ENCODE peak calls at places on chromosome X, in five cellular contexts. U, R, D, Z and X are unnamed samples. For H3K4me1, the result is how much of the 10 kb centered on the place peaks cover.

GRCh38 chrX:62928906-62929305 is 422.2 kb downstream of the SPIN4 start:
- DNase-seq in D (no peak), U (no peak), Z (no peak), R (no peak), X (no peak)

GRCh38 chrX:13747836-13748235 is 13.3 kb downstream of the OFD1 start:
- DNase-seq in D (peak), R (peak), U (peak), Z (peak), X (peak)

GRCh38 chrX:134419784-134420183 is 40.2 kb upstream of the HPRT1 start:
- DNase-seq in Z (no peak), U (no peak), D (no peak), R (no peak), X (no peak)

GRCh38 chrX:136907626-136908025 is 27.1 kb upstream of the RBMX start:
- DNase-seq in D (no peak), R (no peak), Z (no peak), U (no peak), X (no peak)

GRCh38 chrX:21946925-21947641 is 6.6 kb downstream of the SMS start:
- DNase-seq in R (no peak), Z (no peak), D (no peak), U (peak), X (no peak)

GRCh38 chrX:41559662-41560061 is 112.5 kb downstream of the NYX start:
- DNase-seq in U (peak), Z (no peak), R (peak), D (no peak), X (no peak)

GRCh38 chrX:24294619-24295018 is 19.2 kb downstream of the SUPT20HL2 start:
- DNase-seq in Z (no peak), U (peak), R (no peak), D (peak), X (no peak)

GRCh38 chrX:56766554-56767412 is 37.7 kb downstream of the NBDY start:
- DNase-seq in Z (no peak), U (no peak), R (no peak), D (peak), X (no peak)

DNA sequence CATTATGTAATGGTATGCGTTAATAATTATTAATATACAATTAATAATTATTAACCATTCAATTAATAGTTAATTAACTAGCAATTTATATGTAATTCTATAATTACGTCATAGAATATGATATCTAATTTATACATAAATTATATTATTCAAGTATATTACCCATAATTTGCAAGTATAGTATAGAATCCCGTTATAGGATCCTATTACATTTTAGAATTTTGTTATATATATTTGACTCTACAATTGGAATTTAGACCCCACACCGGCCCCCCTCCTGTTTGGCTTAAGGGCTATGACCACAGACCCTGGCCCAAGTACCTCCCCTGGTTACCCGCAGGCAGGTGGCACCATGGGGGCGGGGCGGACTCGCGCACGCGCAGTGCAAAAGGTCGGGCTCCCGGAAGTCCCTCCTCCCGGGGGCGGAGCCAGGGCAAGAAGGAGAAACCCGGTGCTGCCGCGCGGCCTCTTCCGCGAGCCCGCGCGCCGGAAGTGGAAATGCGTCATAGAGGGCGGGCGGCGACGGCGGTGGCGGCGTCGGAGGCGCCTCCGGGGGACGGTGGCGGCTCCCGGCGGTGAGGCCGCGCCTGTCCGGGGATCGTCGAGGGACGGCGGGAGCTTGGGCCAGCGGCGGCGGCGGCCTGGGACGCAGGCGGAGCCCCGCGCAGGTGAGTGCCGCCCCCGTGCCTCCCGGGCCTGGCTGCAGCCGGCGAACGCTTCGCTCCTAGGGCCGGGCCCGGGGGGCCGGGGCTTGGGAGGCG is at the start of gene AKAP17A:
- DNase-seq in Z (peak), R (peak), D (peak), U (peak), X (peak)
- TF ChIP-seq POLR2A in Z (no peak), R (peak), D (peak), U (no peak), X (peak)

DNA sequence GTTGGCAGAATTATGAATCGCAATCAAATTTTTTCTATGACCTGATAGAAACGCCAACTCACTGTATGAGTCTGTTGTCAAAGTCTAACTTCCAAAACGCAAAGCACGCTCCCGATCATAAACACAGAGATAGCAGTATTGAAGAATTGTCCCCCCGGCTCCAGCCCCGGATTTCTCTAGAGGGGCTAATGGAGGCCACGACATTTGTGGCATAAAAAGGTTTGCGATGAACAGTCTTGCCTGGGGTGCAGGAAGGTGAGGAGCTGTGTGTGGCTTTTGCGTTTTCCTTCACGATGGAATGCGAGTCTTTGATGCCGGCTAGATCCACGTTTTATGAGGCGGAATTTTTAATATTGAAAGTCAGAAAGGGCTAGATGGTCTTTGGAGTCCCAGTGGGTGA is 183.0 kb downstream of the CRLF2 start:
- DNase-seq in D (no peak), U (no peak), R (no peak), Z (no peak), X (no peak)
- H3K4me1 ChIP-seq in D (under half), U (under half), R (under half), Z (under half), X (under half)

GRCh38 chrX:54819201-54819600 is 11.7 kb downstream of the MAGED2 start:
- DNase-seq in R (no peak), Z (no peak), U (no peak), D (no peak), X (no peak)

GRCh38 chrX:54820737-54821136 is 13.2 kb downstream of the MAGED2 start:
- DNase-seq in U (no peak), D (no peak), R (no peak), Z (no peak), X (no peak)

GRCh38 chrX:54818221-54818620 is 10.7 kb downstream of the MAGED2 start:
- DNase-seq in R (no peak), U (no peak), D (no peak), Z (no peak), X (no peak)

GRCh38 chrX:54824195-54824594 is 16.6 kb downstream of the MAGED2 start:
- DNase-seq in R (no peak), Z (no peak), D (no peak), U (no peak), X (no peak)

GRCh38 chrX:54821310-54821709 is 13.8 kb downstream of the MAGED2 start:
- DNase-seq in Z (no peak), D (no peak), R (no peak), U (no peak), X (no peak)
- TF ChIP-seq POLR2A in Z (no peak), D (no peak), R (no peak), U (no peak), X (no peak)

DNA sequence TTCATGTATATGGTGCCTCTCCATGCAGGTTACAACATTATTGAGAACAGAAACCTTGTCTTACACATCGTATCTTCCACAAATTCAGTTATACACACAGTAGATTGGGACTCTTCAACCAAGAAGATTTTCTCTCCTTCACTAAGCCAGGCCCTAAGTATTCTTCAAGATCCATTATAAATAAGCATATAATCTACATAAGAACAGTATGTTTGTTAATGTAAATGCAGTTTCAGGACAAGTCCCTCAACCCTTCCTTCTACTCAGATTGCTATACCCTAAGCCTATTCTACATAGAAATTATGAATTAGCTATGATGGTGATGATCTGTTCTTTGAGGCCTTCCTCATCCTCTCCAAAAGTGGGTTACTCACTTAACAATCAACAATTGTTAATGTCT is 41.2 kb downstream of the COL4A6 start:
- DNase-seq in U (no peak), Z (no peak), D (no peak), R (no peak), X (no peak)
- H3K4me1 ChIP-seq in U (under half), Z (half or more), D (under half), R (under half), X (under half)

GRCh38 chrX:154367474-154368308 is 6.7 kb downstream of the FLNA start:
- DNase-seq in D (no peak), R (no peak), U (no peak), Z (no peak), X (no peak)

GRCh38 chrX:154368630-154369452 is 5.6 kb downstream of the FLNA start:
- DNase-seq in R (peak), U (peak), D (peak), Z (peak), X (peak)

GRCh38 chrX:154370300-154370881 is 4.0 kb downstream of the FLNA start:
- DNase-seq in R (no peak), U (no peak), Z (no peak), D (no peak), X (peak)

GRCh38 chrX:154370882-154371770 is 3.3 kb downstream of the FLNA start:
- DNase-seq in R (peak), Z (peak), U (peak), D (peak), X (peak)

DNA sequence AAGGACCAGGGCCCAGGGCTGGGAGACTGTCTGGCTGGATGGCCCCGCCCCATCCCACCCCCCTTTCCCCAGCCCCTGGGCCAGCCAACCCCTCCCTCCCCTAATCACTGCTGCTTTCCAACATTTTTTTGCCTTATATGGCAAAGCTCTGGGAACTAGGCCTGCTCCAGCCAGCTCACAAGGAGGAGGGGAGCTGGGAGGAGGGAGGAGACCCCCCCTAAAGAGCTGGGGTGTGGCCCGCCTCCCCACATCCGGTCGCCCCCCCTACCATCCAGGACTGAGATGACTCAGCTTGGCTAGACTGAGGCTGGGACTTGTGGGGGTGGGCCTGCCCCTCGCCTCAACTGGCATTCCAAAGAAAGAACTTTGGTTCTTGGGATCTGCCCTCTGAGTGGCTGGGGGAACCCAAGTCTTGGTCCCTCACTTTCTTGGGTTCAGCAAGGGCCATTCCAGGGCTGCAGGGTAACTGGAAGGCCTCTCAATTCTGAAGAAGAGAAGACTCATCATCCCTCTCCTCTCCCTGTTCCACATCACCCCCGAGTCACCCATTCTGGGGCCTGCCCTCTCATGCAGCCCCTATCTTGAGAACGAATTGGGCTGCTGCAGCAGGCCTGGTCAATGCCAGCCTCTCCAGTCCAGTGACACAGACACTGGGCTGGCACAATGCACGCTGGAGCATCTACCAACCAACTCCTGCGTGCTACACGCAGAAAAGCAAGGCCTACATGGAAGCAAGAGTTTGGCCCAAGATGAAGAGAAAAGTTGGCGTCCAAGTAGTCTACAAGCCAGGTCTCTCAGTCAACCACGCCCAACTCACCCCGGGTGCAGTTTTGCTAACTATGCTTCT is 4.8 kb downstream of the FLNA start:
- DNase-seq in U (peak), R (peak), Z (peak), D (peak), X (peak)
- TF ChIP-seq POLR2A in U (peak), R (peak), Z (no peak), D (no peak), X (no peak)

GRCh38 chrX:151687635-151688034 is 7.6 kb upstream of the PRRG3 start:
- DNase-seq in U (no peak), R (no peak), Z (no peak), D (no peak), X (no peak)
- H3K4me1 ChIP-seq in U (under half), R (under half), Z (under half), D (under half), X (under half)

GRCh38 chrX:115560978-115561604 is at the start of gene PLS3:
- DNase-seq in D (peak), U (no peak), R (peak), Z (peak), X (peak)
- TF ChIP-seq POLR2A in D (peak), U (no peak), R (peak), Z (peak), X (peak)

GRCh38 chrX:150478496-150479492 is 89.6 kb upstream of the MTM1 start:
- DNase-seq in U (no peak), R (no peak), D (no peak), Z (no peak), X (no peak)
- H3K4me1 ChIP-seq in U (under half), R (under half), D (under half), Z (under half), X (under half)

GRCh38 chrX:40175416-40176255 is 77.9 kb upstream of the BCOR start:
- DNase-seq in U (peak), D (peak), Z (peak), R (peak), X (peak)
- TF ChIP-seq POLR2A in U (peak), D (peak), Z (no peak), R (peak), X (peak)